ENCODE peak calls at places on chromosomes 16 and 17, in nine cellular contexts. Y, T, H, P, G, A, K, W and U are unnamed samples.

GRCh38 chr17:12830692-12831363 is 41.5 kb downstream of the ARHGAP44 start:
- DNase-seq in G (no peak), A (no peak), T (no peak), P (no peak), W (no peak), H (no peak), Y (no peak), K (no peak), U (no peak)

GRCh38 chr16:58500329-58501241 is 642 bp downstream of the NDRG4 start:
- DNase-seq in H (no peak), W (no peak), G (no peak), K (peak), P (no peak), Y (no peak), T (no peak), A (no peak), U (no peak)

GRCh38 chr16:79677799-79678525 is 77.4 kb upstream of the MAF start:
- DNase-seq in H (no peak), G (no peak), P (no peak), Y (no peak), T (no peak), K (no peak), W (no peak), A (peak), U (peak)

GRCh38 chr16:590875-591200 is 972 bp downstream of the RAB40C start:
- DNase-seq in G (no peak), H (no peak), A (no peak), K (no peak), T (no peak), W (no peak), P (no peak), Y (no peak), U (no peak)

GRCh38 chr17:1690544-1691221 is 6.0 kb upstream of the PRPF8 start:
- DNase-seq in A (no peak), G (no peak), P (no peak), Y (no peak), T (no peak), H (no peak), W (no peak), K (no peak), U (no peak)

GRCh38 chr16:50102046-50102756 is 36.4 kb downstream of the HEATR3 start:
- DNase-seq in W (no peak), T (peak), P (peak), G (no peak), A (peak), K (no peak), H (no peak), Y (peak), U (peak)

GRCh38 chr17:77483128-77483598 is 342.4 kb downstream of the SEC14L1 start:
- DNase-seq in W (no peak), K (no peak), Y (no peak), P (no peak), A (no peak), G (no peak), T (no peak), H (no peak), U (no peak)

GRCh38 chr17:50262001-50262794 is 12.1 kb upstream of the TMEM92 start:
- DNase-seq in H (no peak), A (no peak), Y (no peak), K (no peak), G (peak), P (no peak), T (peak), W (no peak), U (no peak)

GRCh38 chr17:10059684-10060211 is 138.7 kb downstream of the GAS7 start:
- DNase-seq in W (no peak), H (no peak), P (no peak), T (peak), A (no peak), G (no peak), Y (peak), K (peak), U (no peak)

GRCh38 chr17:81923302-81924260 is 4.0 kb downstream of the MAFG start:
- DNase-seq in W (no peak), G (peak), K (peak), P (peak), Y (peak), H (peak), T (no peak), A (peak), U (peak)
- TF ChIP-seq CTCF in W (no peak), G (no peak), K (no peak), P (peak), Y (no peak), H (peak), T (no peak), A (peak), U (no peak)

GRCh38 chr16:71425746-71426068 is 16.1 kb downstream of the TLE7 start:
- DNase-seq in P (no peak), A (no peak), T (no peak), K (no peak), G (no peak), W (no peak), H (no peak), Y (no peak), U (no peak)

GRCh38 chr16:71424626-71425025 is 17.2 kb downstream of the TLE7 start:
- DNase-seq in H (no peak), P (no peak), Y (no peak), W (no peak), K (no peak), T (no peak), A (no peak), G (no peak), U (no peak)

GRCh38 chr16:71423865-71424264 is 18.0 kb downstream of the TLE7 start:
- DNase-seq in P (no peak), T (no peak), K (no peak), H (no peak), A (no peak), W (no peak), G (no peak), Y (no peak), U (no peak)

GRCh38 chr16:71421911-71422310 is 19.9 kb downstream of the TLE7 start:
- DNase-seq in Y (no peak), P (no peak), T (peak), A (peak), W (no peak), G (peak), K (peak), H (peak), U (peak)

GRCh38 chr16:71423016-71423415 is 18.8 kb downstream of the TLE7 start:
- DNase-seq in K (no peak), H (no peak), A (no peak), W (no peak), T (no peak), Y (no peak), P (no peak), G (no peak), U (no peak)
- TF ChIP-seq CTCF in K (no peak), H (no peak), A (no peak), W (no peak), T (no peak), Y (no peak), P (no peak), G (no peak), U (no peak)

GRCh38 chr17:9002610-9003354 is 18.5 kb upstream of the NTN1 start:
- DNase-seq in K (peak), T (peak), A (peak), Y (no peak), G (peak), P (no peak), H (no peak), W (no peak), U (no peak)
- TF ChIP-seq CTCF in K (peak), T (no peak), A (no peak), Y (no peak), G (no peak), P (no peak), H (no peak), W (no peak), U (no peak)

GRCh38 chr16:19598805-19599204 is 43.3 kb downstream of the VPS35L start:
- DNase-seq in H (no peak), G (no peak), P (no peak), W (no peak), K (peak), A (no peak), T (no peak), Y (no peak), U (no peak)
- TF ChIP-seq CTCF in H (no peak), G (no peak), P (no peak), W (no peak), K (no peak), A (no peak), T (no peak), Y (no peak), U (no peak)

GRCh38 chr17:60939318-60939717 is 261.7 kb downstream of the BCAS3 start:
- DNase-seq in A (no peak), Y (no peak), K (no peak), H (no peak), W (no peak), T (no peak), G (no peak), P (no peak), U (no peak)

GRCh38 chr17:60944751-60945150 is 267.1 kb downstream of the BCAS3 start:
- DNase-seq in G (no peak), W (no peak), P (no peak), T (no peak), Y (no peak), A (no peak), H (no peak), K (no peak), U (no peak)

DNA sequence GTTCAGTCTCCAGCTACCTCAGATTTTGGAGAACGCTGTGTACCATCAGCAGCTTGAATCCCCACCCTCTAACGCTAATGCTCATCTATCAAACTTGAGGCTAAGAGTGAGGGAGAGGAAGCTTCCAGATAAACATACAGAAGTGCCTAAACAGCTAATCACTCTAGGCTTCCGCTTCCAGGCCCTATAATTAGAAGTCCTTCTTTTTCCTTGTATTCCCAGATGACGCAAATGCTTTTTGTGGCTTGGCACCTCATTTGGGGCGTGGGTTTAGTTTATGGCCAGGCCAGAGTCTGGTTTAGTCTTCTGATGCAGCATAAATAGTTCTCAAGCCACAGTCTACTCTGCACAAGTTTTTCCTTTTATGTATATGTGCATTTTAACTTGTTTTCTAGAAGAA is 263.4 kb downstream of the BCAS3 start:
- DNase-seq in A (peak), P (peak), W (peak), T (no peak), H (no peak), K (peak), Y (peak), G (no peak), U (peak)
- TF ChIP-seq CTCF in A (no peak), P (no peak), W (no peak), T (no peak), H (no peak), K (no peak), Y (no peak), G (no peak), U (no peak)

GRCh38 chr16:48231675-48232214 is 12.4 kb upstream of the LONP2 start:
- DNase-seq in A (peak), H (peak), P (peak), Y (peak), G (peak), T (peak), W (no peak), K (peak), U (no peak)
- TF ChIP-seq CTCF in A (peak), H (peak), P (peak), Y (peak), G (peak), T (peak), W (no peak), K (peak), U (no peak)

GRCh38 chr16:67391424-67392300 is 1.6 kb downstream of the TPPP3 start:
- DNase-seq in Y (no peak), A (no peak), H (no peak), G (no peak), P (no peak), K (no peak), T (peak), W (no peak), U (no peak)

GRCh38 chr16:67393790-67394270 is 532 bp upstream of the TPPP3 start:
- DNase-seq in A (no peak), K (no peak), T (no peak), Y (no peak), P (no peak), H (no peak), G (no peak), W (no peak), U (no peak)

GRCh38 chr16:67392301-67393059 is 818 bp downstream of the TPPP3 start:
- DNase-seq in P (no peak), W (no peak), T (no peak), A (no peak), Y (no peak), H (no peak), G (no peak), K (no peak), U (no peak)

GRCh38 chr16:67394271-67395104 is 1.2 kb upstream of the TPPP3 start:
- DNase-seq in T (peak), G (no peak), A (no peak), P (no peak), W (no peak), Y (no peak), H (no peak), K (peak), U (no peak)

GRCh38 chr16:67393111-67393789 is at the start of gene TPPP3:
- DNase-seq in Y (peak), P (peak), G (peak), K (peak), A (peak), H (no peak), T (peak), W (peak), U (peak)
- TF ChIP-seq CTCF in Y (peak), P (peak), G (peak), K (peak), A (peak), H (no peak), T (no peak), W (peak), U (peak)

DNA sequence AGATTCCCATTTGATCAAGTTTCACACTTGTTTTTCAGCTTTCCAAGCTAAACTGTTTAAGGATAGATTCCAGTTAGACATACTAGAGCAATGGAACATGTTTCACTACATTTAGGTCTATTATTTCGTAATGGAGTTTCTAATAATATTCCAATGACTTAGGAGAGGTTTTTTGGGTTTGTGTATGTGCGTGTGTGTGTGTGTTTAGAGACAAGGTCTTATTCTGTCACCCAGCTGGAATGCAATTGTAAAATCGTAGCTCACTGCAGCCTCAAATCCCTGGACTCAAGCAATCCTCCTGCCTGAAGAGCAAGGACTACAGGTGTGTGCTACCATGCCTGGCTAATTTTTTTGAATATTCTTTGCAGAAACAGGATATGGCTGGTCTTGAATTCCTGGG is 426.3 kb downstream of the ZFHX3 start:
- DNase-seq in G (no peak), Y (peak), T (no peak), K (no peak), H (no peak), P (no peak), W (no peak), A (peak), U (no peak)
- TF ChIP-seq CTCF in G (no peak), Y (no peak), T (no peak), K (no peak), H (no peak), P (no peak), W (no peak), A (no peak), U (no peak)